ENCODE peak calls at places on chromosomes 11 and 22, in ten cellular contexts. One of them, this sample, is unnamed.

GRCh38 chr11:34426766-34427170 is 12.0 kb upstream of the CAT start:
- DNase-seq in NCI-H510A: no peak
- DNase-seq in left ventricle myocardium inferior: no peak
- DNase-seq in pancreas: no peak
- DNase-seq in brain microvascular endothelial cell: no peak
- DNase-seq in ACHN: no peak
- DNase-seq in posterior cingulate gyrus: no peak
- DNase-seq in left ventricle myocardium superior: no peak
- DNase-seq in NCI-H187: no peak
- DNase-seq in activated CD4-positive, alpha-beta T cell treated with anti-CD3 and anti-CD28 coated beads, Interleukin-2, amount 10 ng/mL, durations not matched to agents 7 days and 5 days: no peak
- DNase-seq in this sample: no peak

GRCh38 chr22:50102946-50103345 is 13.1 kb downstream of the MOV10L1 start:
- DNase-seq in ACHN: no peak
- DNase-seq in left ventricle myocardium inferior: no peak
- DNase-seq in NCI-H187: no peak
- DNase-seq in NCI-H510A: no peak
- DNase-seq in pancreas: no peak
- DNase-seq in brain microvascular endothelial cell: no peak
- DNase-seq in left ventricle myocardium superior: no peak
- DNase-seq in posterior cingulate gyrus: no peak
- DNase-seq in activated CD4-positive, alpha-beta T cell treated with anti-CD3 and anti-CD28 coated beads, Interleukin-2, amount 10 ng/mL, durations not matched to agents 7 days and 5 days: no peak
- DNase-seq in this sample: no peak

GRCh38 chr11:60485987-60486386 is 6.6 kb upstream of the MS4A12 start:
- DNase-seq in posterior cingulate gyrus: no peak
- DNase-seq in NCI-H510A: peak
- DNase-seq in pancreas: no peak
- DNase-seq in brain microvascular endothelial cell: no peak
- DNase-seq in activated CD4-positive, alpha-beta T cell treated with anti-CD3 and anti-CD28 coated beads, Interleukin-2, amount 10 ng/mL, durations not matched to agents 7 days and 5 days: peak
- DNase-seq in left ventricle myocardium inferior: no peak
- DNase-seq in ACHN: peak
- DNase-seq in left ventricle myocardium superior: no peak
- DNase-seq in NCI-H187: no peak
- DNase-seq in this sample: no peak

GRCh38 chr22:26134654-26135330 is 34.5 kb upstream of the SEZ6L start:
- DNase-seq in activated CD4-positive, alpha-beta T cell treated with anti-CD3 and anti-CD28 coated beads, Interleukin-2, amount 10 ng/mL, durations not matched to agents 7 days and 5 days: no peak
- DNase-seq in left ventricle myocardium inferior: no peak
- DNase-seq in pancreas: no peak
- DNase-seq in NCI-H510A: no peak
- DNase-seq in brain microvascular endothelial cell: no peak
- DNase-seq in left ventricle myocardium superior: no peak
- DNase-seq in ACHN: no peak
- DNase-seq in posterior cingulate gyrus: no peak
- DNase-seq in NCI-H187: no peak
- DNase-seq in this sample: no peak

GRCh38 chr11:35662649-35663407 is at the start of gene TRIM44:
- DNase-seq in brain microvascular endothelial cell: peak
- DNase-seq in ACHN: peak
- DNase-seq in NCI-H510A: peak
- DNase-seq in NCI-H187: peak
- DNase-seq in left ventricle myocardium superior: peak
- DNase-seq in activated CD4-positive, alpha-beta T cell treated with anti-CD3 and anti-CD28 coated beads, Interleukin-2, amount 10 ng/mL, durations not matched to agents 7 days and 5 days: peak
- DNase-seq in pancreas: peak
- DNase-seq in posterior cingulate gyrus: peak
- DNase-seq in left ventricle myocardium inferior: peak
- DNase-seq in this sample: peak

GRCh38 chr22:39292561-39293074 is 26.8 kb downstream of the RPL3 start:
- DNase-seq in NCI-H187: no peak
- DNase-seq in activated CD4-positive, alpha-beta T cell treated with anti-CD3 and anti-CD28 coated beads, Interleukin-2, amount 10 ng/mL, durations not matched to agents 7 days and 5 days: no peak
- DNase-seq in pancreas: peak
- DNase-seq in brain microvascular endothelial cell: peak
- DNase-seq in left ventricle myocardium inferior: peak
- DNase-seq in NCI-H510A: peak
- DNase-seq in left ventricle myocardium superior: peak
- DNase-seq in ACHN: peak
- DNase-seq in posterior cingulate gyrus: peak
- DNase-seq in this sample: no peak

GRCh38 chr11:76318744-76319384 is 62.1 kb downstream of the THAP12 start:
- DNase-seq in brain microvascular endothelial cell: peak
- DNase-seq in NCI-H510A: peak
- DNase-seq in left ventricle myocardium inferior: peak
- DNase-seq in pancreas: peak
- DNase-seq in left ventricle myocardium superior: peak
- DNase-seq in NCI-H187: peak
- DNase-seq in activated CD4-positive, alpha-beta T cell treated with anti-CD3 and anti-CD28 coated beads, Interleukin-2, amount 10 ng/mL, durations not matched to agents 7 days and 5 days: peak
- DNase-seq in ACHN: peak
- DNase-seq in posterior cingulate gyrus: peak
- DNase-seq in this sample: peak

GRCh38 chr11:82676483-82677094 is 57.1 kb downstream of the FAM181B start:
- DNase-seq in ACHN: peak
- DNase-seq in pancreas: no peak
- DNase-seq in activated CD4-positive, alpha-beta T cell treated with anti-CD3 and anti-CD28 coated beads, Interleukin-2, amount 10 ng/mL, durations not matched to agents 7 days and 5 days: no peak
- DNase-seq in NCI-H187: no peak
- DNase-seq in posterior cingulate gyrus: no peak
- DNase-seq in left ventricle myocardium superior: no peak
- DNase-seq in left ventricle myocardium inferior: no peak
- DNase-seq in brain microvascular endothelial cell: no peak
- DNase-seq in NCI-H510A: no peak
- DNase-seq in this sample: no peak

GRCh38 chr11:3121416-3121815 is 43.7 kb downstream of the OSBPL5 start:
- DNase-seq in pancreas: peak
- DNase-seq in NCI-H510A: no peak
- DNase-seq in posterior cingulate gyrus: no peak
- DNase-seq in left ventricle myocardium inferior: no peak
- DNase-seq in ACHN: no peak
- DNase-seq in activated CD4-positive, alpha-beta T cell treated with anti-CD3 and anti-CD28 coated beads, Interleukin-2, amount 10 ng/mL, durations not matched to agents 7 days and 5 days: no peak
- DNase-seq in NCI-H187: no peak
- DNase-seq in left ventricle myocardium superior: no peak
- DNase-seq in brain microvascular endothelial cell: no peak
- DNase-seq in this sample: no peak

GRCh38 chr22:48635825-48636224 is 1191.8 kb downstream of the BRD1 start:
- DNase-seq in activated CD4-positive, alpha-beta T cell treated with anti-CD3 and anti-CD28 coated beads, Interleukin-2, amount 10 ng/mL, durations not matched to agents 7 days and 5 days: no peak
- DNase-seq in ACHN: no peak
- DNase-seq in left ventricle myocardium superior: no peak
- DNase-seq in NCI-H510A: peak
- DNase-seq in pancreas: no peak
- DNase-seq in left ventricle myocardium inferior: no peak
- DNase-seq in NCI-H187: no peak
- DNase-seq in brain microvascular endothelial cell: no peak
- DNase-seq in posterior cingulate gyrus: no peak
- DNase-seq in this sample: no peak

GRCh38 chr22:48945621-48946458 is 881.8 kb downstream of the BRD1 start:
- DNase-seq in pancreas: no peak
- DNase-seq in ACHN: no peak
- DNase-seq in activated CD4-positive, alpha-beta T cell treated with anti-CD3 and anti-CD28 coated beads, Interleukin-2, amount 10 ng/mL, durations not matched to agents 7 days and 5 days: no peak
- DNase-seq in NCI-H187: no peak
- DNase-seq in left ventricle myocardium superior: no peak
- DNase-seq in posterior cingulate gyrus: no peak
- DNase-seq in left ventricle myocardium inferior: no peak
- DNase-seq in NCI-H510A: no peak
- DNase-seq in brain microvascular endothelial cell: no peak
- DNase-seq in this sample: no peak

GRCh38 chr22:27823221-27823620 is 21.7 kb upstream of the MN1 start:
- DNase-seq in brain microvascular endothelial cell: no peak
- DNase-seq in pancreas: no peak
- DNase-seq in activated CD4-positive, alpha-beta T cell treated with anti-CD3 and anti-CD28 coated beads, Interleukin-2, amount 10 ng/mL, durations not matched to agents 7 days and 5 days: no peak
- DNase-seq in left ventricle myocardium superior: no peak
- DNase-seq in posterior cingulate gyrus: no peak
- DNase-seq in ACHN: no peak
- DNase-seq in left ventricle myocardium inferior: no peak
- DNase-seq in NCI-H510A: no peak
- DNase-seq in NCI-H187: no peak
- DNase-seq in this sample: no peak

GRCh38 chr11:123313261-123313660 is 116.8 kb upstream of the GRAMD1B start:
- DNase-seq in pancreas: no peak
- DNase-seq in NCI-H510A: no peak
- DNase-seq in activated CD4-positive, alpha-beta T cell treated with anti-CD3 and anti-CD28 coated beads, Interleukin-2, amount 10 ng/mL, durations not matched to agents 7 days and 5 days: no peak
- DNase-seq in brain microvascular endothelial cell: no peak
- DNase-seq in left ventricle myocardium inferior: no peak
- DNase-seq in ACHN: no peak
- DNase-seq in left ventricle myocardium superior: no peak
- DNase-seq in posterior cingulate gyrus: no peak
- DNase-seq in NCI-H187: no peak
- DNase-seq in this sample: no peak

GRCh38 chr11:3996651-3997050 is 97.9 kb upstream of the RRM1 start:
- DNase-seq in pancreas: no peak
- DNase-seq in NCI-H187: no peak
- DNase-seq in ACHN: no peak
- DNase-seq in brain microvascular endothelial cell: no peak
- DNase-seq in left ventricle myocardium superior: no peak
- DNase-seq in NCI-H510A: no peak
- DNase-seq in left ventricle myocardium inferior: no peak
- DNase-seq in posterior cingulate gyrus: no peak
- DNase-seq in activated CD4-positive, alpha-beta T cell treated with anti-CD3 and anti-CD28 coated beads, Interleukin-2, amount 10 ng/mL, durations not matched to agents 7 days and 5 days: no peak
- DNase-seq in this sample: no peak

GRCh38 chr11:76206327-76207081 is at the start of gene WNT11:
- DNase-seq in posterior cingulate gyrus: no peak
- DNase-seq in NCI-H187: no peak
- DNase-seq in NCI-H510A: peak
- DNase-seq in pancreas: peak
- DNase-seq in left ventricle myocardium superior: peak
- DNase-seq in ACHN: peak
- DNase-seq in brain microvascular endothelial cell: peak
- DNase-seq in left ventricle myocardium inferior: peak
- DNase-seq in activated CD4-positive, alpha-beta T cell treated with anti-CD3 and anti-CD28 coated beads, Interleukin-2, amount 10 ng/mL, durations not matched to agents 7 days and 5 days: no peak
- DNase-seq in this sample: no peak

This sample was measured in central memory CD4-positive, alpha-beta T cell.